ENCODE peak calls at places on chromosomes 7 and 10, in six cellular contexts. U is stomach, J is BE2C, F is RCC 7860, R is hepatocyte, S is H7. E is an unnamed sample.

GRCh38 chr10:119516381-119517234 is 25.9 kb downstream of the RGS10 start:
- DNase-seq in U (peak), J (no peak), F (no peak), R (no peak), S (no peak), E (no peak)

GRCh38 chr10:120262857-120263547 is 194.0 kb upstream of the PLPP4 start:
- DNase-seq in U (no peak), J (no peak), F (peak), R (no peak), S (no peak), E (no peak)

GRCh38 chr7:103658055-103659010 is 212.3 kb upstream of the SLC26A5 start:
- DNase-seq in U (no peak), J (no peak), F (peak), R (no peak), S (no peak), E (no peak)

GRCh38 chr10:103451091-103451801 is 924 bp downstream of the CALHM2 start:
- DNase-seq in U (peak), J (peak), F (no peak), R (no peak), S (peak), E (peak)

GRCh38 chr10:130727766-130728490 is 583.6 kb downstream of the TCERG1L start:
- DNase-seq in U (no peak), J (no peak), F (no peak), R (no peak), S (no peak), E (no peak)

GRCh38 chr10:14749051-14749809 is 25.5 kb downstream of the FAM107B start:
- DNase-seq in U (peak), J (peak), F (no peak), R (peak), S (no peak), E (no peak)

GRCh38 chr7:129845972-129846327 is 106.8 kb downstream of the UBE2H start:
- DNase-seq in U (no peak), J (no peak), F (peak), R (no peak), S (no peak), E (no peak)

GRCh38 chr7:19455508-19456132 is 253.2 kb downstream of the POLR1F start:
- DNase-seq in U (no peak), J (no peak), F (no peak), R (no peak), S (no peak), E (no peak)

GRCh38 chr7:70349819-70350218 is 751.5 kb downstream of the AUTS2 start:
- DNase-seq in U (no peak), J (no peak), F (no peak), R (no peak), S (no peak), E (no peak)

GRCh38 chr10:123774075-123774742 is 108.1 kb downstream of the GPR26 start:
- DNase-seq in U (no peak), J (no peak), F (no peak), R (no peak), S (no peak), E (no peak)

GRCh38 chr7:138161600-138162081 is 85.4 kb downstream of the AKR1D1 start:
- DNase-seq in U (peak), J (peak), F (peak), R (peak), S (peak), E (peak)

GRCh38 chr10:994836-995558 is 6.8 kb downstream of the GTPBP4 start:
- DNase-seq in U (no peak), J (no peak), F (no peak), R (no peak), S (no peak), E (no peak)

GRCh38 chr7:65509368-65510186 is 135.9 kb downstream of the ZNF92 start:
- DNase-seq in U (peak), J (no peak), F (no peak), R (no peak), S (peak), E (no peak)

GRCh38 chr7:4123823-4124222 is 558.3 kb upstream of the FOXK1 start:
- DNase-seq in U (no peak), J (no peak), F (no peak), R (no peak), S (no peak), E (no peak)

GRCh38 chr10:123614888-123615287 is 51.3 kb upstream of the GPR26 start:
- DNase-seq in U (peak), J (no peak), F (no peak), R (peak), S (peak), E (peak)

GRCh38 chr7:155819186-155819585 is 6.9 kb upstream of the SHH start:
- DNase-seq in U (no peak), J (no peak), F (no peak), R (no peak), S (no peak), E (no peak)

GRCh38 chr10:124354411-124355382 is 64.0 kb downstream of the OAT start:
- DNase-seq in U (peak), J (peak), F (no peak), R (peak), S (peak), E (peak)

GRCh38 chr7:156722427-156722826 is 81.9 kb downstream of the RNF32 start:
- DNase-seq in U (no peak), J (no peak), F (no peak), R (no peak), S (no peak), E (no peak)

GRCh38 chr10:130902471-130902870 is 409.1 kb downstream of the TCERG1L start:
- DNase-seq in U (no peak), J (no peak), F (no peak), R (no peak), S (no peak), E (no peak)

GRCh38 chr10:59805043-59805442 is 51.8 kb upstream of the MRLN start:
- DNase-seq in U (peak), J (peak), F (no peak), R (peak), S (peak), E (no peak)